ENCODE peak calls at places on chromosomes 6 and 20, in five cellular contexts. I is transverse colon; Q is testis; O is IMR-90; U is effector memory CD4-positive, alpha-beta T cell. B is an unnamed sample. For H3K9me3, the result is how much of the 10 kb centered on the place peaks cover.

GRCh38 chr6:116101298-116101718 is 655 bp downstream of the NT5DC1 start:
- DNase-seq in I (peak), Q (peak), O (no peak), U (no peak), B (peak)

GRCh38 chr6:15020114-15020770 is 225.6 kb upstream of the JARID2 start:
- DNase-seq in I (no peak), Q (no peak), O (no peak), U (no peak), B (no peak)

GRCh38 chr20:23147964-23148720 is 62.0 kb upstream of the CD93 start:
- DNase-seq in I (no peak), Q (no peak), O (peak), U (no peak), B (no peak)

GRCh38 chr6:37897819-37898534 is 78.5 kb downstream of the ZFAND3 start:
- DNase-seq in I (no peak), Q (no peak), O (no peak), U (no peak), B (no peak)

GRCh38 chr20:1533059-1533458 is 24.4 kb downstream of the SIRPD start:
- DNase-seq in I (no peak), Q (no peak), O (no peak), U (no peak), B (no peak)

GRCh38 chr6:157151989-157152388 is 171.3 kb downstream of the TMEM242 start:
- DNase-seq in I (no peak), Q (no peak), O (peak), U (no peak), B (no peak)

GRCh38 chr6:75167851-75168250 is 38.0 kb downstream of the COL12A1 start:
- DNase-seq in I (no peak), Q (no peak), O (no peak), U (no peak), B (no peak)

GRCh38 chr20:25503946-25504345 is 81.4 kb downstream of the NINL start:
- DNase-seq in I (no peak), Q (no peak), O (no peak), U (no peak), B (no peak)

GRCh38 chr6:28207244-28208179 is 17.6 kb upstream of the ZSCAN9 start:
- DNase-seq in I (peak), Q (no peak), O (peak), U (no peak), B (no peak)

GRCh38 chr6:100099189-100100074 is 105.4 kb upstream of the MCHR2 start:
- DNase-seq in I (no peak), Q (no peak), O (peak), U (no peak), B (no peak)

GRCh38 chr6:41654433-41655020 is 16.3 kb downstream of the MDFI start:
- DNase-seq in I (no peak), Q (no peak), O (no peak), U (no peak), B (no peak)

GRCh38 chr20:51461306-51461705 is 81.2 kb downstream of the NFATC2 start:
- DNase-seq in I (no peak), Q (no peak), O (no peak), U (no peak), B (no peak)

GRCh38 chr6:140051521-140052455 is 677.3 kb upstream of the CITED2 start:
- DNase-seq in I (no peak), Q (no peak), O (peak), U (no peak), B (no peak)

GRCh38 chr20:36574278-36575065 is 1.1 kb downstream of the TGIF2 start:
- DNase-seq in I (peak), Q (peak), O (peak), U (peak), B (peak)

GRCh38 chr6:100269189-100269588 is 195.5 kb downstream of the SIM1 start:
- DNase-seq in I (no peak), Q (no peak), O (peak), U (no peak), B (no peak)

DNA sequence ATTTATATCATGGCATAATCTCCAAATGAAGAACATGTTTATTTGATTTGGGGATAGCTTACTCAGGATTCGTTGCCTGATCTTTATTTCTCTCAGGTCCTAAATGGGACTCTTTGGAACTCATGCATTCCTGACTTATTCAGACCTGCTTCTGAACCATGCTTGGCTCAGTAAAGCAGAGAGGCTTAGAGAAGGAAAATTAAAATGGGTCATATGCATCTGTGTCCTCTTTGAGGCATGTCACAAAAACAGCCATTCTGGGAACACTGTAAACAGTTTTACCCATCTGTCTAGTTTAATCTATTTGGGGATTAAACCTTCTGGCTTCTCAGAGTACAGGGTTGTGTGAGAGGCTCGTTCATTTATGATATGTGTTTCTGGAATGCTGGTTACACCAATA is 1017.3 kb downstream of the KIF16B start:
- DNase-seq in I (no peak), Q (no peak), O (no peak), U (no peak), B (no peak)
- H3K9me3 ChIP-seq in I (under half), Q (under half), O (under half), U (under half), B (under half)

DNA sequence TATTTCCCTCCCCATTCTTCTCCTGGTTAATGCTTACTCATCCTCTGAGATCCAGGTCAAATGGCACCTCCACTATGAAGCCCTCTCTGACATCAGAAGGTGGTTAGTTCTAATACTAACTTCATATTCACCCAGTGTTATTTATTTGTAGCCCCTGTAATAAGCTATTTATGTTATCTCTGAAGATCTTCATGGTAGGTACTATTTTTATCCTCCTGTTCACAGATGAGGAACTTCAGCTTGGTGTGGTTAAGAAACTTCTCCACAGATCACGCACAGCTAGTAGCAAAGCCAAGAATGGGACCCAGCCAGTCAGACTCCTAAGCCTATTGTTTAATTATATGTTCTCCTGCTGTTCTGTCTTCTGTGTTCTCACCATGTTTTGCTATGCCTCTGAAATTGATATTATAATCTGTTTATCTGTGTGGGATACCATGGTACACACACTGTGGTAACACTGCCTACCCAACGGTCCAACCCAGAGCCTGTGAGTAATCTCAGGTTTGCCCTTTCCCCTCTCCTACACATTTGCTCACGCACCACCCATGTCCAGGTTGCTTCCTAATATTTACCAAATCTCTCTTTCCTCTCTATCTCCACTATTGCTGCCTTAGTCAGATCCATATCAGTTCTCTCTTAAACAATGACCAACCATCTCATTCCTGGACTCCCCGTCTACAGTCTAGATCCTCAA is 98.4 kb downstream of the IPCEF1 start:
- DNase-seq in I (no peak), Q (no peak), O (no peak), U (no peak), B (no peak)
- H3K9me3 ChIP-seq in I (under half), Q (under half), O (under half), U (under half), B (under half)

DNA sequence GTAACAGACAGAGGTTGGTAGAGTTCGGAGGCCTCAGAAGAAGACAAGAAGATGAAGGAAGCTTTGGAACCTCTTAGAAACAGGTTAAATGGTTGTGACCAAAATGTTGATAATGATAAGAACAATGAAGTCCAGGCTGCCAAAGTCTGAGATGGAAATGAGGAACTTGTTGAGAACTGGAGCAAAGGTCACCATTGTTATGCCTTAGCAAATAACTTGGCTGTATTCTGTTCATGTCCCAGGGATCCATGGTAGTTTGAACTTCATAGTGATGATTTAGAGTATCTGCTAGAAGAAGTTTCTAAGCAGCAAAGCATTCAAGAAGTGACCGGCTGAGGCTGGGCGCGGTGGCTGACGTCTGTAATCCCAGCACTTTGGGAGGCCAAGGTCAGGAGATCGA is 11.1 kb upstream of the LSM14B start:
- DNase-seq in I (no peak), Q (no peak), O (no peak), U (no peak), B (no peak)
- H3K9me3 ChIP-seq in I (half or more), Q (under half), O (under half), U (under half), B (half or more)

GRCh38 chr6:30283761-30284160 is 43.0 kb upstream of the TRIM39 start:
- DNase-seq in I (no peak), Q (no peak), O (no peak), U (no peak), B (no peak)
- H3K9me3 ChIP-seq in I (half or more), Q (under half), O (under half), U (half or more), B (half or more)

GRCh38 chr20:15612746-15613145 is 960.5 kb downstream of the KIF16B start:
- DNase-seq in I (no peak), Q (no peak), O (no peak), U (no peak), B (no peak)

GRCh38 chr20:15610700-15611277 is 962.5 kb downstream of the KIF16B start:
- DNase-seq in I (no peak), Q (no peak), O (no peak), U (no peak), B (no peak)

GRCh38 chr20:15613530-15613929 is 959.7 kb downstream of the KIF16B start:
- DNase-seq in I (no peak), Q (peak), O (peak), U (no peak), B (no peak)

GRCh38 chr20:15609956-15610355 is 963.3 kb downstream of the KIF16B start:
- DNase-seq in I (no peak), Q (no peak), O (no peak), U (no peak), B (no peak)

GRCh38 chr20:15611579-15611978 is 961.7 kb downstream of the KIF16B start:
- DNase-seq in I (no peak), Q (no peak), O (no peak), U (no peak), B (no peak)
- H3K9me3 ChIP-seq in I (under half), Q (under half), O (under half), U (under half), B (under half)

GRCh38 chr6:167504412-167504961 is 179.6 kb downstream of the TTLL2 start:
- DNase-seq in I (no peak), Q (peak), O (no peak), U (no peak), B (no peak)
- H3K9me3 ChIP-seq in I (under half), Q (under half), O (half or more), U (under half), B (under half)

DNA sequence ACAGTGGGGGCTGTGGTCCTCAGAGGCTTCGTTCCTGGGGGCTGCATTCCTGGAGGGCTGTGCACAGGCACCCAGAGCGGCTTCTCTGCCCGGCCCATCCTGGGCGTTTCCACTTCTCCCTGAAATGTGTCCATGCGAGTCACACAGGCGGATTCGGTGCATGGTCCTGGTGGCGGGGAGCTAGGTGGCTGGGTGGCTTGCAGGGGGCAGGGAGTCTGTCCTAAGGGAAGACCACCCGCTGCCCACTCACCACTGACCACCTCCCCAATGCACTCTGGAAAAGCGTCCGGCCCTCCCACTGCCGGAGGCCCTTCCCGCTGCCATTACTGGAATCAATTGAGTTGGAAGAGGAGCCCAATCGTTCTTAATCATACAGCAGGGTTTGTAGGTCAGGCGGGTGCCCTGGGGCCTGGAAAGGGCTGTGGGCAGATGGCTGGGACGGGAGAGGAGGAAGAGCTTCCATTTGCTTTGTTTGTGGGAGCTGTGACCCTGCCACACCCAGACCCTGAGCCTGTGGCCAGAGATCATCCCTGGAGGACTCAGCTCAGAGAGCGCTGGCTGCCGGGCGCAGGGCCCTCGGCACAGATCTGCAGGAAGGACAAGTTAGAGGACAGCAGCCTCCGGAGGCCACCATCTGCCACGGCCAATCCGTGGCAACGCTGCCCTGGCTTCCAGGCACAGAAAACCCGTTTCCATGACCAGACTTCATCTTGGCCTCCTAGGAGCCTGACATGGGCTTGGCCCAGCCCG is 6.3 kb downstream of the CHRNA4 start:
- DNase-seq in I (no peak), Q (no peak), O (no peak), U (no peak), B (no peak)
- H3K9me3 ChIP-seq in I (under half), Q (under half), O (under half), U (under half), B (under half)

GRCh38 chr6:80434951-80435350 is 328.5 kb downstream of the BCKDHB start:
- DNase-seq in I (no peak), Q (no peak), O (no peak), U (no peak), B (no peak)

GRCh38 chr6:80437186-80437585 is 330.7 kb downstream of the BCKDHB start:
- DNase-seq in I (no peak), Q (no peak), O (peak), U (no peak), B (no peak)

GRCh38 chr6:80435457-80435856 is 329.0 kb downstream of the BCKDHB start:
- DNase-seq in I (no peak), Q (no peak), O (no peak), U (no peak), B (no peak)

GRCh38 chr6:80438728-80439127 is 332.3 kb downstream of the BCKDHB start:
- DNase-seq in I (no peak), Q (no peak), O (peak), U (no peak), B (no peak)

DNA sequence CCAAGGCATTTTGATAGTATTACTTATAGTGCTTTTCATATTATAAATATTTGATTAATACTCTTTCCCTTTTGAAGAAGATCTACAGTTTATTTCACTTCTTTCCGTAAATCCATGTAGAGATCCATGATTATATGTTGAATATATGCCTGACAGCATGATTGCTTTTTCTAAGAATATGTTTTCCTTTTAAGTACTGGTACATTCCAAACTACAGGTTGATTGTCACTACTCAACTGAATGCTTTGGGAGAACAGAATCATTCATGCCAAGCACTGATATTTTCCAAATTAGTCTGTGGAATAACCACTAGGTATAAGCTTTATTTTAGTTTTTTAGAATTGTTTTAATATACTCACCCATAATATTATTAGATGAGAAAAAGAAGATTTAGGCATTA is 330.2 kb downstream of the BCKDHB start:
- DNase-seq in I (no peak), Q (no peak), O (no peak), U (no peak), B (no peak)
- H3K9me3 ChIP-seq in I (under half), Q (under half), O (under half), U (under half), B (under half)

DNA sequence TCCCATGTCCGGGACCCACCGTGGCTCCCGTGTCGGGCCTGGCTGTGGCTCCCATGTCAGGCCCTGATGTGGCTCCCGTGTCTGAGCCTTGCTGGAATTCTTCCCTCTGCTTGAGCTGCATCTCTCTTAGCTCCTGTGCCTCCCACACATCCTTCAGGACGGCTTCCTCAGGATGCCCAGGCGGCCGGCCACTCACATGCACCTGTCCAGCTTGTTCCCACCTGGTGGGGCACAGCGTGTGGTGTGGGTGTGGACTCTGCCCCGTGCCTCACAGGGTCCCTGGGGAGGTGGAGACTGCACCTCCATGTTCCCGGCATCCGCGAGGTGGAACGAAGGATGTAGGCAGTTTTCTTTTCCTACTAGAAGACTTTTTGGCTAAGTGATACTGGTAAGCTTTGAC is 170.7 kb downstream of the SMOC2 start:
- DNase-seq in I (no peak), Q (no peak), O (no peak), U (no peak), B (no peak)
- H3K9me3 ChIP-seq in I (under half), Q (under half), O (under half), U (under half), B (under half)

B was measured in left ventricle myocardium inferior.